ENCODE peak calls at places on chromosome X, in nine cellular contexts. One of them, this sample, is unnamed.

GRCh38 chrX:31993635-31994034 is 921.8 kb upstream of the FTHL17 start:
- DNase-seq in fibroblast of the aortic adventitia: no peak
- DNase-seq in small intestine: no peak
- DNase-seq in iPS DF 6.9: no peak
- DNase-seq in CD4-positive, alpha-beta memory T cell: no peak
- DNase-seq in fibroblast of mammary gland: no peak
- DNase-seq in esophagus muscularis mucosa: no peak
- DNase-seq in astrocyte of the spinal cord: no peak
- DNase-seq in tibial artery: no peak
- DNase-seq in this sample: no peak

GRCh38 chrX:146604196-146604595 is 205.4 kb upstream of the CXorf51B start:
- DNase-seq in esophagus muscularis mucosa: no peak
- DNase-seq in fibroblast of the aortic adventitia: no peak
- DNase-seq in small intestine: no peak
- DNase-seq in iPS DF 6.9: no peak
- DNase-seq in astrocyte of the spinal cord: no peak
- DNase-seq in tibial artery: no peak
- DNase-seq in fibroblast of mammary gland: no peak
- DNase-seq in CD4-positive, alpha-beta memory T cell: no peak
- DNase-seq in this sample: no peak

GRCh38 chrX:1894656-1895055 is 279.8 kb downstream of the ASMT start:
- DNase-seq in fibroblast of the aortic adventitia: no peak
- DNase-seq in CD4-positive, alpha-beta memory T cell: no peak
- DNase-seq in esophagus muscularis mucosa: no peak
- DNase-seq in tibial artery: no peak
- DNase-seq in small intestine: no peak
- DNase-seq in iPS DF 6.9: no peak
- DNase-seq in fibroblast of mammary gland: no peak
- DNase-seq in astrocyte of the spinal cord: no peak
- DNase-seq in this sample: no peak

GRCh38 chrX:56788229-56788628 is 59.2 kb downstream of the NBDY start:
- DNase-seq in fibroblast of the aortic adventitia: peak; percentile 80
- DNase-seq in CD4-positive, alpha-beta memory T cell: no peak
- DNase-seq in fibroblast of mammary gland: no peak
- DNase-seq in iPS DF 6.9: no peak
- DNase-seq in astrocyte of the spinal cord: no peak
- DNase-seq in esophagus muscularis mucosa: no peak
- DNase-seq in tibial artery: no peak
- DNase-seq in small intestine: no peak
- DNase-seq in this sample: no peak

GRCh38 chrX:97399400-97399799 is 515.7 kb downstream of the RPA4 start:
- DNase-seq in small intestine: no peak
- DNase-seq in tibial artery: no peak
- DNase-seq in astrocyte of the spinal cord: peak; percentile 53
- DNase-seq in fibroblast of the aortic adventitia: peak; percentile 54
- DNase-seq in iPS DF 6.9: no peak
- DNase-seq in fibroblast of mammary gland: peak; percentile 68
- DNase-seq in CD4-positive, alpha-beta memory T cell: no peak
- DNase-seq in esophagus muscularis mucosa: no peak
- DNase-seq in this sample: no peak

GRCh38 chrX:47218280-47218919 is at the start of gene CDK16:
- DNase-seq in esophagus muscularis mucosa: peak; percentile 92
- DNase-seq in CD4-positive, alpha-beta memory T cell: peak; percentile 94
- DNase-seq in iPS DF 6.9: no peak
- DNase-seq in tibial artery: peak; percentile 86
- DNase-seq in fibroblast of mammary gland: peak; percentile 83
- DNase-seq in astrocyte of the spinal cord: peak; percentile 91
- DNase-seq in small intestine: peak; percentile 74
- DNase-seq in fibroblast of the aortic adventitia: peak; percentile 87
- DNase-seq in this sample: peak; percentile 72

GRCh38 chrX:109840585-109840984 is 107.5 kb upstream of the ACSL4 start:
- DNase-seq in esophagus muscularis mucosa: no peak
- DNase-seq in CD4-positive, alpha-beta memory T cell: no peak
- DNase-seq in small intestine: no peak
- DNase-seq in iPS DF 6.9: no peak
- DNase-seq in fibroblast of mammary gland: peak; percentile 97
- DNase-seq in astrocyte of the spinal cord: peak; percentile 94
- DNase-seq in fibroblast of the aortic adventitia: peak; percentile 93
- DNase-seq in tibial artery: peak; percentile 63
- DNase-seq in this sample: no peak

GRCh38 chrX:131802836-131803626 is 220.1 kb upstream of the STK26 start:
- DNase-seq in esophagus muscularis mucosa: no peak
- DNase-seq in tibial artery: no peak
- DNase-seq in CD4-positive, alpha-beta memory T cell: peak; percentile 83
- DNase-seq in iPS DF 6.9: peak; percentile 2
- DNase-seq in small intestine: no peak
- DNase-seq in astrocyte of the spinal cord: peak; percentile 79
- DNase-seq in fibroblast of mammary gland: peak; percentile 46
- DNase-seq in fibroblast of the aortic adventitia: peak; percentile 90
- DNase-seq in this sample: peak; percentile 35

GRCh38 chrX:49184294-49185061 is 1.7 kb downstream of the PRICKLE3 start:
- DNase-seq in iPS DF 6.9: no peak
- DNase-seq in CD4-positive, alpha-beta memory T cell: no peak
- DNase-seq in small intestine: peak; percentile 93
- DNase-seq in esophagus muscularis mucosa: peak; percentile 97
- DNase-seq in fibroblast of the aortic adventitia: peak; percentile 88
- DNase-seq in astrocyte of the spinal cord: peak; percentile 85
- DNase-seq in tibial artery: peak; percentile 97
- DNase-seq in fibroblast of mammary gland: peak; percentile 86
- DNase-seq in this sample: no peak

GRCh38 chrX:97132654-97133415 is 249.1 kb downstream of the RPA4 start:
- DNase-seq in CD4-positive, alpha-beta memory T cell: no peak
- DNase-seq in small intestine: no peak
- DNase-seq in iPS DF 6.9: no peak
- DNase-seq in esophagus muscularis mucosa: no peak
- DNase-seq in fibroblast of mammary gland: no peak
- DNase-seq in tibial artery: no peak
- DNase-seq in fibroblast of the aortic adventitia: no peak
- DNase-seq in astrocyte of the spinal cord: no peak
- DNase-seq in this sample: no peak

GRCh38 chrX:71989768-71990167 is 79.1 kb downstream of the NHSL2 start:
- DNase-seq in esophagus muscularis mucosa: peak; percentile 26
- DNase-seq in tibial artery: peak; percentile 64
- DNase-seq in fibroblast of the aortic adventitia: peak; percentile 94
- DNase-seq in CD4-positive, alpha-beta memory T cell: no peak
- DNase-seq in astrocyte of the spinal cord: peak; percentile 55
- DNase-seq in fibroblast of mammary gland: peak; percentile 91
- DNase-seq in small intestine: no peak
- DNase-seq in iPS DF 6.9: no peak
- DNase-seq in this sample: no peak

GRCh38 chrX:117743469-117744251 is 372.9 kb downstream of the KLHL13 start:
- DNase-seq in esophagus muscularis mucosa: no peak
- DNase-seq in tibial artery: no peak
- DNase-seq in CD4-positive, alpha-beta memory T cell: no peak
- DNase-seq in fibroblast of the aortic adventitia: no peak
- DNase-seq in fibroblast of mammary gland: peak; percentile 1
- DNase-seq in iPS DF 6.9: peak; percentile 7
- DNase-seq in astrocyte of the spinal cord: no peak
- DNase-seq in small intestine: peak; percentile 31
- DNase-seq in this sample: no peak

GRCh38 chrX:124938715-124939114 is 381.0 kb upstream of the TEX13C start:
- DNase-seq in fibroblast of the aortic adventitia: no peak
- DNase-seq in tibial artery: no peak
- DNase-seq in iPS DF 6.9: no peak
- DNase-seq in fibroblast of mammary gland: no peak
- DNase-seq in CD4-positive, alpha-beta memory T cell: no peak
- DNase-seq in esophagus muscularis mucosa: no peak
- DNase-seq in small intestine: no peak
- DNase-seq in astrocyte of the spinal cord: no peak
- DNase-seq in this sample: no peak

GRCh38 chrX:48521353-48522243 is at the start of gene EBP:
- DNase-seq in iPS DF 6.9: no peak
- DNase-seq in small intestine: peak; percentile 95
- DNase-seq in CD4-positive, alpha-beta memory T cell: peak; percentile 91
- DNase-seq in fibroblast of the aortic adventitia: peak; percentile 76
- DNase-seq in astrocyte of the spinal cord: peak; percentile 84
- DNase-seq in fibroblast of mammary gland: peak; percentile 79
- DNase-seq in tibial artery: peak; percentile 92
- DNase-seq in esophagus muscularis mucosa: peak; percentile 97
- DNase-seq in this sample: peak; percentile 94

GRCh38 chrX:139382529-139382928 is 148.0 kb upstream of the F9 start:
- DNase-seq in fibroblast of mammary gland: no peak
- DNase-seq in CD4-positive, alpha-beta memory T cell: no peak
- DNase-seq in fibroblast of the aortic adventitia: no peak
- DNase-seq in small intestine: no peak
- DNase-seq in esophagus muscularis mucosa: no peak
- DNase-seq in iPS DF 6.9: no peak
- DNase-seq in astrocyte of the spinal cord: no peak
- DNase-seq in tibial artery: no peak
- DNase-seq in this sample: peak; percentile 36

GRCh38 chrX:19866626-19867410 is 20.6 kb downstream of the SH3KBP1 start:
- DNase-seq in fibroblast of the aortic adventitia: no peak
- DNase-seq in small intestine: no peak
- DNase-seq in CD4-positive, alpha-beta memory T cell: no peak
- DNase-seq in astrocyte of the spinal cord: no peak
- DNase-seq in esophagus muscularis mucosa: no peak
- DNase-seq in iPS DF 6.9: no peak
- DNase-seq in tibial artery: no peak
- DNase-seq in fibroblast of mammary gland: no peak
- DNase-seq in this sample: no peak

GRCh38 chrX:40388441-40388840 is 192.3 kb upstream of the ATP6AP2 start:
- DNase-seq in small intestine: no peak
- DNase-seq in iPS DF 6.9: no peak
- DNase-seq in tibial artery: no peak
- DNase-seq in esophagus muscularis mucosa: no peak
- DNase-seq in CD4-positive, alpha-beta memory T cell: no peak
- DNase-seq in astrocyte of the spinal cord: no peak
- DNase-seq in fibroblast of the aortic adventitia: no peak
- DNase-seq in fibroblast of mammary gland: no peak
- DNase-seq in this sample: no peak

GRCh38 chrX:151982217-151982616 is 7.7 kb upstream of the GABRE start:
- DNase-seq in astrocyte of the spinal cord: peak; percentile 82
- DNase-seq in tibial artery: no peak
- DNase-seq in small intestine: peak; percentile 87
- DNase-seq in esophagus muscularis mucosa: no peak
- DNase-seq in fibroblast of mammary gland: peak; percentile 85
- DNase-seq in fibroblast of the aortic adventitia: peak; percentile 90
- DNase-seq in iPS DF 6.9: no peak
- DNase-seq in CD4-positive, alpha-beta memory T cell: no peak
- DNase-seq in this sample: no peak

GRCh38 chrX:149629730-149630387 is 1.7 kb downstream of the TMEM185A start:
- DNase-seq in CD4-positive, alpha-beta memory T cell: no peak
- DNase-seq in small intestine: no peak
- DNase-seq in tibial artery: no peak
- DNase-seq in fibroblast of mammary gland: no peak
- DNase-seq in fibroblast of the aortic adventitia: no peak
- DNase-seq in astrocyte of the spinal cord: no peak
- DNase-seq in esophagus muscularis mucosa: no peak
- DNase-seq in iPS DF 6.9: no peak
- DNase-seq in this sample: no peak
- H3K4me3 ChIP-seq in CD4-positive, alpha-beta memory T cell: no peak overlapping the region
- H3K4me3 ChIP-seq in small intestine: no peak overlapping the region
- H3K4me3 ChIP-seq in tibial artery: peak overlapping the region; percentile 66
- H3K4me3 ChIP-seq in fibroblast of mammary gland: no peak overlapping the region
- H3K4me3 ChIP-seq in fibroblast of the aortic adventitia: peak overlapping the region; percentile 76
- H3K4me3 ChIP-seq in astrocyte of the spinal cord: no peak overlapping the region
- H3K4me3 ChIP-seq in esophagus muscularis mucosa: peak overlapping the region; percentile 83
- H3K4me3 ChIP-seq in iPS DF 6.9: no peak overlapping the region
- H3K4me3 ChIP-seq in this sample: no peak overlapping the region

GRCh38 chrX:11424903-11425674 is 131.9 kb downstream of the AMELX start:
- DNase-seq in tibial artery: no peak
- DNase-seq in CD4-positive, alpha-beta memory T cell: no peak
- DNase-seq in small intestine: no peak
- DNase-seq in fibroblast of mammary gland: no peak
- DNase-seq in esophagus muscularis mucosa: no peak
- DNase-seq in iPS DF 6.9: no peak
- DNase-seq in astrocyte of the spinal cord: no peak
- DNase-seq in fibroblast of the aortic adventitia: no peak
- DNase-seq in this sample: no peak
- H3K4me3 ChIP-seq in tibial artery: no peak overlapping the region
- H3K4me3 ChIP-seq in CD4-positive, alpha-beta memory T cell: no peak overlapping the region
- H3K4me3 ChIP-seq in small intestine: no peak overlapping the region
- H3K4me3 ChIP-seq in fibroblast of mammary gland: no peak overlapping the region
- H3K4me3 ChIP-seq in esophagus muscularis mucosa: no peak overlapping the region
- H3K4me3 ChIP-seq in iPS DF 6.9: no peak overlapping the region
- H3K4me3 ChIP-seq in astrocyte of the spinal cord: no peak overlapping the region
- H3K4me3 ChIP-seq in fibroblast of the aortic adventitia: no peak overlapping the region
- H3K4me3 ChIP-seq in this sample: no peak overlapping the region

GRCh38 chrX:103417933-103418332 is 41.6 kb downstream of the BEX3 start:
- DNase-seq in tibial artery: no peak
- DNase-seq in fibroblast of the aortic adventitia: no peak
- DNase-seq in fibroblast of mammary gland: peak; percentile 61
- DNase-seq in small intestine: no peak
- DNase-seq in CD4-positive, alpha-beta memory T cell: no peak
- DNase-seq in iPS DF 6.9: no peak
- DNase-seq in astrocyte of the spinal cord: peak; percentile 46
- DNase-seq in esophagus muscularis mucosa: no peak
- DNase-seq in this sample: no peak
- H3K4me3 ChIP-seq in tibial artery: no peak overlapping the region
- H3K4me3 ChIP-seq in fibroblast of the aortic adventitia: no peak overlapping the region
- H3K4me3 ChIP-seq in fibroblast of mammary gland: no peak overlapping the region
- H3K4me3 ChIP-seq in small intestine: no peak overlapping the region
- H3K4me3 ChIP-seq in CD4-positive, alpha-beta memory T cell: no peak overlapping the region
- H3K4me3 ChIP-seq in iPS DF 6.9: no peak overlapping the region
- H3K4me3 ChIP-seq in astrocyte of the spinal cord: no peak overlapping the region
- H3K4me3 ChIP-seq in esophagus muscularis mucosa: no peak overlapping the region
- H3K4me3 ChIP-seq in this sample: no peak overlapping the region

GRCh38 chrX:4547218-4547836 is 833.9 kb upstream of the PRKX start:
- DNase-seq in fibroblast of mammary gland: peak; percentile 49
- DNase-seq in esophagus muscularis mucosa: no peak
- DNase-seq in CD4-positive, alpha-beta memory T cell: peak; percentile 30
- DNase-seq in iPS DF 6.9: peak; percentile 16
- DNase-seq in astrocyte of the spinal cord: peak; percentile 45
- DNase-seq in tibial artery: no peak
- DNase-seq in small intestine: peak; percentile 2
- DNase-seq in fibroblast of the aortic adventitia: peak; percentile 26
- DNase-seq in this sample: peak; percentile 26
- H3K4me3 ChIP-seq in fibroblast of mammary gland: no peak overlapping the region
- H3K4me3 ChIP-seq in esophagus muscularis mucosa: no peak overlapping the region
- H3K4me3 ChIP-seq in CD4-positive, alpha-beta memory T cell: no peak overlapping the region
- H3K4me3 ChIP-seq in iPS DF 6.9: no peak overlapping the region
- H3K4me3 ChIP-seq in astrocyte of the spinal cord: no peak overlapping the region
- H3K4me3 ChIP-seq in tibial artery: no peak overlapping the region
- H3K4me3 ChIP-seq in small intestine: no peak overlapping the region
- H3K4me3 ChIP-seq in fibroblast of the aortic adventitia: no peak overlapping the region
- H3K4me3 ChIP-seq in this sample: no peak overlapping the region

This sample was measured in Jurkat, Clone E6-1.